ENCODE peak calls at places on chromosomes 16 and 17, in ten cellular contexts. One of them, this sample, is unnamed.

GRCh38 chr17:60169921-60170817 is 20.4 kb downstream of the CA4 start:
- DNase-seq in ovary: no peak
- DNase-seq in right lobe of liver: no peak
- DNase-seq in AG09309: peak
- DNase-seq in AG04450: no peak
- DNase-seq in IMR-90: peak
- DNase-seq in mesothelial cell of epicardium: no peak
- DNase-seq in colonic mucosa: peak
- DNase-seq in upper lobe of right lung: no peak
- DNase-seq in dorsolateral prefrontal cortex: no peak
- DNase-seq in this sample: no peak

GRCh38 chr17:5210853-5211252 is 19.2 kb upstream of the ZNF594 start:
- DNase-seq in ovary: no peak
- DNase-seq in right lobe of liver: no peak
- DNase-seq in AG09309: no peak
- DNase-seq in AG04450: no peak
- DNase-seq in IMR-90: no peak
- DNase-seq in mesothelial cell of epicardium: no peak
- DNase-seq in colonic mucosa: no peak
- DNase-seq in upper lobe of right lung: no peak
- DNase-seq in dorsolateral prefrontal cortex: no peak
- DNase-seq in this sample: no peak

GRCh38 chr17:81398170-81398854 is 3.1 kb downstream of the BAHCC1 start:
- DNase-seq in ovary: no peak
- DNase-seq in right lobe of liver: no peak
- DNase-seq in AG09309: no peak
- DNase-seq in AG04450: no peak
- DNase-seq in IMR-90: peak
- DNase-seq in mesothelial cell of epicardium: no peak
- DNase-seq in colonic mucosa: peak
- DNase-seq in upper lobe of right lung: no peak
- DNase-seq in dorsolateral prefrontal cortex: no peak
- DNase-seq in this sample: no peak

GRCh38 chr17:43994272-43995149 is 9.9 kb upstream of the NAGS start:
- DNase-seq in ovary: peak
- DNase-seq in right lobe of liver: peak
- DNase-seq in AG09309: no peak
- DNase-seq in AG04450: no peak
- DNase-seq in IMR-90: peak
- DNase-seq in mesothelial cell of epicardium: peak
- DNase-seq in colonic mucosa: peak
- DNase-seq in upper lobe of right lung: peak
- DNase-seq in dorsolateral prefrontal cortex: peak
- DNase-seq in this sample: peak

GRCh38 chr17:2122641-2123302 is 67.9 kb downstream of the HIC1 start:
- DNase-seq in ovary: peak
- DNase-seq in right lobe of liver: peak
- DNase-seq in AG09309: no peak
- DNase-seq in AG04450: peak
- DNase-seq in IMR-90: peak
- DNase-seq in mesothelial cell of epicardium: no peak
- DNase-seq in colonic mucosa: peak
- DNase-seq in upper lobe of right lung: peak
- DNase-seq in dorsolateral prefrontal cortex: peak
- DNase-seq in this sample: no peak

GRCh38 chr17:74235040-74235581 is 21.7 kb downstream of the TTYH2 start:
- DNase-seq in ovary: no peak
- DNase-seq in right lobe of liver: no peak
- DNase-seq in AG09309: no peak
- DNase-seq in AG04450: no peak
- DNase-seq in IMR-90: no peak
- DNase-seq in mesothelial cell of epicardium: no peak
- DNase-seq in colonic mucosa: no peak
- DNase-seq in upper lobe of right lung: no peak
- DNase-seq in dorsolateral prefrontal cortex: peak
- DNase-seq in this sample: no peak

GRCh38 chr17:39018267-39019134 is 51.3 kb upstream of the FBXO47 start:
- DNase-seq in ovary: no peak
- DNase-seq in right lobe of liver: no peak
- DNase-seq in AG09309: no peak
- DNase-seq in AG04450: no peak
- DNase-seq in IMR-90: no peak
- DNase-seq in mesothelial cell of epicardium: no peak
- DNase-seq in colonic mucosa: no peak
- DNase-seq in upper lobe of right lung: no peak
- DNase-seq in dorsolateral prefrontal cortex: no peak
- DNase-seq in this sample: no peak

GRCh38 chr17:81533713-81534141 is 5.5 kb downstream of the FSCN2 start:
- DNase-seq in ovary: no peak
- DNase-seq in right lobe of liver: no peak
- DNase-seq in AG09309: no peak
- DNase-seq in AG04450: no peak
- DNase-seq in IMR-90: no peak
- DNase-seq in mesothelial cell of epicardium: no peak
- DNase-seq in colonic mucosa: no peak
- DNase-seq in upper lobe of right lung: no peak
- DNase-seq in dorsolateral prefrontal cortex: no peak
- DNase-seq in this sample: no peak

GRCh38 chr17:32104158-32104557 is 38.1 kb upstream of the RHOT1 start:
- DNase-seq in ovary: no peak
- DNase-seq in right lobe of liver: no peak
- DNase-seq in AG09309: no peak
- DNase-seq in AG04450: no peak
- DNase-seq in IMR-90: no peak
- DNase-seq in mesothelial cell of epicardium: no peak
- DNase-seq in colonic mucosa: no peak
- DNase-seq in upper lobe of right lung: no peak
- DNase-seq in dorsolateral prefrontal cortex: no peak
- DNase-seq in this sample: no peak

GRCh38 chr17:50467114-50467854 is 1.4 kb downstream of the CHAD start:
- DNase-seq in ovary: no peak
- DNase-seq in right lobe of liver: peak
- DNase-seq in AG09309: no peak
- DNase-seq in AG04450: no peak
- DNase-seq in IMR-90: no peak
- DNase-seq in mesothelial cell of epicardium: no peak
- DNase-seq in colonic mucosa: no peak
- DNase-seq in upper lobe of right lung: no peak
- DNase-seq in dorsolateral prefrontal cortex: no peak
- DNase-seq in this sample: no peak

GRCh38 chr16:4178468-4179010 is 62.3 kb upstream of the ADCY9 start:
- DNase-seq in ovary: no peak
- DNase-seq in right lobe of liver: no peak
- DNase-seq in AG09309: no peak
- DNase-seq in AG04450: no peak
- DNase-seq in IMR-90: no peak
- DNase-seq in mesothelial cell of epicardium: no peak
- DNase-seq in colonic mucosa: no peak
- DNase-seq in upper lobe of right lung: no peak
- DNase-seq in dorsolateral prefrontal cortex: no peak
- DNase-seq in this sample: no peak

GRCh38 chr16:4172070-4172469 is 55.8 kb upstream of the ADCY9 start:
- DNase-seq in ovary: no peak
- DNase-seq in right lobe of liver: no peak
- DNase-seq in AG09309: no peak
- DNase-seq in AG04450: peak
- DNase-seq in IMR-90: peak
- DNase-seq in mesothelial cell of epicardium: no peak
- DNase-seq in colonic mucosa: no peak
- DNase-seq in upper lobe of right lung: no peak
- DNase-seq in dorsolateral prefrontal cortex: no peak
- DNase-seq in this sample: no peak

GRCh38 chr16:4179020-4179419 is 62.8 kb upstream of the ADCY9 start:
- DNase-seq in ovary: no peak
- DNase-seq in right lobe of liver: peak
- DNase-seq in AG09309: no peak
- DNase-seq in AG04450: no peak
- DNase-seq in IMR-90: peak
- DNase-seq in mesothelial cell of epicardium: no peak
- DNase-seq in colonic mucosa: no peak
- DNase-seq in upper lobe of right lung: peak
- DNase-seq in dorsolateral prefrontal cortex: peak
- DNase-seq in this sample: no peak

GRCh38 chr16:4176794-4177438 is 60.7 kb upstream of the ADCY9 start:
- DNase-seq in ovary: no peak
- DNase-seq in right lobe of liver: no peak
- DNase-seq in AG09309: no peak
- DNase-seq in AG04450: no peak
- DNase-seq in IMR-90: peak
- DNase-seq in mesothelial cell of epicardium: no peak
- DNase-seq in colonic mucosa: no peak
- DNase-seq in upper lobe of right lung: no peak
- DNase-seq in dorsolateral prefrontal cortex: peak
- DNase-seq in this sample: no peak

GRCh38 chr16:4175849-4176248 is 59.6 kb upstream of the ADCY9 start:
- DNase-seq in ovary: no peak
- DNase-seq in right lobe of liver: no peak
- DNase-seq in AG09309: no peak
- DNase-seq in AG04450: no peak
- DNase-seq in IMR-90: peak
- DNase-seq in mesothelial cell of epicardium: no peak
- DNase-seq in colonic mucosa: no peak
- DNase-seq in upper lobe of right lung: no peak
- DNase-seq in dorsolateral prefrontal cortex: no peak
- DNase-seq in this sample: no peak
- TF ChIP-seq CTCF in ovary: no peak
- TF ChIP-seq CTCF in right lobe of liver: no peak
- TF ChIP-seq CTCF in AG09309: no peak
- TF ChIP-seq CTCF in AG04450: no peak
- TF ChIP-seq CTCF in IMR-90: no peak
- TF ChIP-seq CTCF in mesothelial cell of epicardium: no peak
- TF ChIP-seq CTCF in colonic mucosa: no peak
- TF ChIP-seq CTCF in upper lobe of right lung: no peak
- TF ChIP-seq CTCF in dorsolateral prefrontal cortex: no peak
- TF ChIP-seq CTCF in this sample: no peak

GRCh38 chr17:72697602-72698146 is 394.8 kb downstream of the SLC39A11 start:
- DNase-seq in ovary: no peak
- DNase-seq in right lobe of liver: no peak
- DNase-seq in AG09309: no peak
- DNase-seq in AG04450: no peak
- DNase-seq in IMR-90: peak
- DNase-seq in mesothelial cell of epicardium: no peak
- DNase-seq in colonic mucosa: no peak
- DNase-seq in upper lobe of right lung: no peak
- DNase-seq in dorsolateral prefrontal cortex: peak
- DNase-seq in this sample: no peak
- TF ChIP-seq CTCF in ovary: no peak
- TF ChIP-seq CTCF in right lobe of liver: no peak
- TF ChIP-seq CTCF in AG09309: no peak
- TF ChIP-seq CTCF in AG04450: no peak
- TF ChIP-seq CTCF in IMR-90: no peak
- TF ChIP-seq CTCF in mesothelial cell of epicardium: no peak
- TF ChIP-seq CTCF in colonic mucosa: no peak
- TF ChIP-seq CTCF in upper lobe of right lung: no peak
- TF ChIP-seq CTCF in dorsolateral prefrontal cortex: peak
- TF ChIP-seq CTCF in this sample: no peak

DNA sequence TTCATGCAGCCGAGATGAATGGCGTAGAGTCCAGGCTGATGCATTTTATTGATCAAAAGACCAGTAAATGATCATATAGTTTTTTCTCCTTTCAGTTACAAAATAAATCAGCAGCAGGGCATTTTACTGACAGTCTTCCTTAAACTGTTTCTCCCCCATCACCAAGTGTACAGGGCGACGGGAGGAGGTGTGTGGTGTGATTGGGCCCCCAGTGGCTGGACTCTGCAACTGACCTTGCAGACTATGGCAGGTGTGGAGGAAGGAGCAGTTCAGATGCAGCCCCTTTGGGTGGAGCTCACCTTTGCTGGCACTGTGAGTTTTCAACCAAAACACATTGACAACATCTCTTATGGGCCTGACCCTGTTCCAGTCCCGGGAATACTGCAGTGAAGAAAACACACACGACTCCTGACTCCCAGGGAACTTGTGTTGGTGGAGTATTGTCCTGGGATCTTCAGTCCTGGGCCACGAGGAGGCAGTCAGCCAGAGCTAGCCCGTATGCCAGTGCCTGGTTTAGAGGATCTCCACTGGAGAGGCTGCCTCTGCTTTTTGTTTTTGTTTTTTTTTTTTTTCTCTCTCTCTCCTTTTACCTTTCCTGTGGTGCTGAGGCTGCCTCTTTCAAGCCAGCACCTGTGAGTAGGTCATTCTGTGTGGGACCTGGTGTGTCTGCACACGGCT is 29.8 kb downstream of the KIAA0513 start:
- DNase-seq in ovary: no peak
- DNase-seq in right lobe of liver: no peak
- DNase-seq in AG09309: no peak
- DNase-seq in AG04450: no peak
- DNase-seq in IMR-90: no peak
- DNase-seq in mesothelial cell of epicardium: no peak
- DNase-seq in colonic mucosa: no peak
- DNase-seq in upper lobe of right lung: no peak
- DNase-seq in dorsolateral prefrontal cortex: no peak
- DNase-seq in this sample: no peak
- TF ChIP-seq CTCF in ovary: no peak
- TF ChIP-seq CTCF in right lobe of liver: peak
- TF ChIP-seq CTCF in AG09309: peak
- TF ChIP-seq CTCF in AG04450: peak
- TF ChIP-seq CTCF in IMR-90: peak
- TF ChIP-seq CTCF in mesothelial cell of epicardium: no peak
- TF ChIP-seq CTCF in colonic mucosa: peak
- TF ChIP-seq CTCF in upper lobe of right lung: peak
- TF ChIP-seq CTCF in dorsolateral prefrontal cortex: no peak
- TF ChIP-seq CTCF in this sample: no peak

GRCh38 chr17:64773836-64774761 is 112.0 kb upstream of the SMURF2 start:
- DNase-seq in ovary: peak
- DNase-seq in right lobe of liver: no peak
- DNase-seq in AG09309: peak
- DNase-seq in AG04450: peak
- DNase-seq in IMR-90: peak
- DNase-seq in mesothelial cell of epicardium: peak
- DNase-seq in colonic mucosa: peak
- DNase-seq in upper lobe of right lung: peak
- DNase-seq in dorsolateral prefrontal cortex: no peak
- DNase-seq in this sample: peak
- TF ChIP-seq CTCF in ovary: no peak
- TF ChIP-seq CTCF in right lobe of liver: peak
- TF ChIP-seq CTCF in AG09309: peak
- TF ChIP-seq CTCF in AG04450: peak
- TF ChIP-seq CTCF in IMR-90: peak
- TF ChIP-seq CTCF in mesothelial cell of epicardium: no peak
- TF ChIP-seq CTCF in colonic mucosa: no peak
- TF ChIP-seq CTCF in upper lobe of right lung: peak
- TF ChIP-seq CTCF in dorsolateral prefrontal cortex: peak
- TF ChIP-seq CTCF in this sample: no peak

This sample was measured in endothelial cell.